ENCODE peak calls at places on chromosomes 2 and 18, in eight cellular contexts. One of them, this sample, is unnamed.

GRCh38 chr18:11005528-11005927 is 143.8 kb downstream of the PIEZO2 start:
- DNase-seq in NAMALWA: no peak
- DNase-seq in WERI-Rb-1: no peak
- DNase-seq in T-helper 2 cell: no peak
- DNase-seq in NCI-H510A treated with DMSO at 0.1 percent for 48 hours: peak
- DNase-seq in SK-N-SH: no peak
- DNase-seq in stimulated activated CD4-positive, alpha-beta T cell treated with anti-CD3 and anti-CD28 coated beads, Interleukin-1b, Interleukin-23, amount 100 ng/mL, for 24 hours: no peak
- DNase-seq in LoVo: no peak
- DNase-seq in this sample: peak

GRCh38 chr2:192194065-192194865 is 468 bp downstream of the TMEFF2 start:
- DNase-seq in NAMALWA: no peak
- DNase-seq in WERI-Rb-1: peak
- DNase-seq in T-helper 2 cell: no peak
- DNase-seq in NCI-H510A treated with DMSO at 0.1 percent for 48 hours: peak
- DNase-seq in SK-N-SH: no peak
- DNase-seq in stimulated activated CD4-positive, alpha-beta T cell treated with anti-CD3 and anti-CD28 coated beads, Interleukin-1b, Interleukin-23, amount 100 ng/mL, for 24 hours: no peak
- DNase-seq in LoVo: no peak
- DNase-seq in this sample: peak

GRCh38 chr18:6956495-6956894 is 161.1 kb downstream of the LAMA1 start:
- DNase-seq in NAMALWA: no peak
- DNase-seq in WERI-Rb-1: no peak
- DNase-seq in T-helper 2 cell: no peak
- DNase-seq in NCI-H510A treated with DMSO at 0.1 percent for 48 hours: no peak
- DNase-seq in SK-N-SH: no peak
- DNase-seq in stimulated activated CD4-positive, alpha-beta T cell treated with anti-CD3 and anti-CD28 coated beads, Interleukin-1b, Interleukin-23, amount 100 ng/mL, for 24 hours: no peak
- DNase-seq in LoVo: no peak
- DNase-seq in this sample: no peak

GRCh38 chr2:33489835-33490431 is 13.5 kb downstream of the RASGRP3 start:
- DNase-seq in NAMALWA: peak
- DNase-seq in WERI-Rb-1: no peak
- DNase-seq in T-helper 2 cell: no peak
- DNase-seq in NCI-H510A treated with DMSO at 0.1 percent for 48 hours: no peak
- DNase-seq in SK-N-SH: no peak
- DNase-seq in stimulated activated CD4-positive, alpha-beta T cell treated with anti-CD3 and anti-CD28 coated beads, Interleukin-1b, Interleukin-23, amount 100 ng/mL, for 24 hours: no peak
- DNase-seq in LoVo: no peak
- DNase-seq in this sample: no peak

GRCh38 chr2:96554293-96555145 is 18.0 kb downstream of the ARID5A start:
- DNase-seq in NAMALWA: peak
- DNase-seq in WERI-Rb-1: peak
- DNase-seq in T-helper 2 cell: peak
- DNase-seq in NCI-H510A treated with DMSO at 0.1 percent for 48 hours: peak
- DNase-seq in SK-N-SH: peak
- DNase-seq in stimulated activated CD4-positive, alpha-beta T cell treated with anti-CD3 and anti-CD28 coated beads, Interleukin-1b, Interleukin-23, amount 100 ng/mL, for 24 hours: no peak
- DNase-seq in LoVo: peak
- DNase-seq in this sample: peak

GRCh38 chr18:76405761-76406356 is 89.2 kb downstream of the ZNF516 start:
- DNase-seq in NAMALWA: peak
- DNase-seq in WERI-Rb-1: peak
- DNase-seq in T-helper 2 cell: peak
- DNase-seq in NCI-H510A treated with DMSO at 0.1 percent for 48 hours: peak
- DNase-seq in SK-N-SH: peak
- DNase-seq in stimulated activated CD4-positive, alpha-beta T cell treated with anti-CD3 and anti-CD28 coated beads, Interleukin-1b, Interleukin-23, amount 100 ng/mL, for 24 hours: peak
- DNase-seq in LoVo: no peak
- DNase-seq in this sample: peak

GRCh38 chr2:202718614-202719013 is 83.8 kb downstream of the FAM117B start:
- DNase-seq in NAMALWA: no peak
- DNase-seq in WERI-Rb-1: no peak
- DNase-seq in T-helper 2 cell: no peak
- DNase-seq in NCI-H510A treated with DMSO at 0.1 percent for 48 hours: no peak
- DNase-seq in SK-N-SH: peak
- DNase-seq in stimulated activated CD4-positive, alpha-beta T cell treated with anti-CD3 and anti-CD28 coated beads, Interleukin-1b, Interleukin-23, amount 100 ng/mL, for 24 hours: no peak
- DNase-seq in LoVo: peak
- DNase-seq in this sample: no peak

GRCh38 chr18:51196811-51197660 is 445 bp downstream of the MEX3C start:
- DNase-seq in NAMALWA: peak
- DNase-seq in WERI-Rb-1: peak
- DNase-seq in T-helper 2 cell: peak
- DNase-seq in NCI-H510A treated with DMSO at 0.1 percent for 48 hours: peak
- DNase-seq in SK-N-SH: peak
- DNase-seq in stimulated activated CD4-positive, alpha-beta T cell treated with anti-CD3 and anti-CD28 coated beads, Interleukin-1b, Interleukin-23, amount 100 ng/mL, for 24 hours: no peak
- DNase-seq in LoVo: peak
- DNase-seq in this sample: peak

GRCh38 chr18:63130176-63130575 is 189.4 kb downstream of the BCL2 start:
- DNase-seq in NAMALWA: no peak
- DNase-seq in WERI-Rb-1: no peak
- DNase-seq in T-helper 2 cell: no peak
- DNase-seq in NCI-H510A treated with DMSO at 0.1 percent for 48 hours: no peak
- DNase-seq in SK-N-SH: no peak
- DNase-seq in stimulated activated CD4-positive, alpha-beta T cell treated with anti-CD3 and anti-CD28 coated beads, Interleukin-1b, Interleukin-23, amount 100 ng/mL, for 24 hours: no peak
- DNase-seq in LoVo: no peak
- DNase-seq in this sample: no peak

GRCh38 chr2:3314626-3315025 is 63.0 kb downstream of the EIPR1 start:
- DNase-seq in NAMALWA: no peak
- DNase-seq in WERI-Rb-1: no peak
- DNase-seq in T-helper 2 cell: no peak
- DNase-seq in NCI-H510A treated with DMSO at 0.1 percent for 48 hours: no peak
- DNase-seq in SK-N-SH: peak
- DNase-seq in stimulated activated CD4-positive, alpha-beta T cell treated with anti-CD3 and anti-CD28 coated beads, Interleukin-1b, Interleukin-23, amount 100 ng/mL, for 24 hours: no peak
- DNase-seq in LoVo: no peak
- DNase-seq in this sample: no peak

GRCh38 chr2:70717431-70718038 is 50.5 kb downstream of the ADD2 start:
- DNase-seq in NAMALWA: no peak
- DNase-seq in WERI-Rb-1: no peak
- DNase-seq in T-helper 2 cell: no peak
- DNase-seq in NCI-H510A treated with DMSO at 0.1 percent for 48 hours: no peak
- DNase-seq in SK-N-SH: no peak
- DNase-seq in stimulated activated CD4-positive, alpha-beta T cell treated with anti-CD3 and anti-CD28 coated beads, Interleukin-1b, Interleukin-23, amount 100 ng/mL, for 24 hours: no peak
- DNase-seq in LoVo: no peak
- DNase-seq in this sample: no peak

GRCh38 chr2:225466891-225467604 is 67.5 kb downstream of the NYAP2 start:
- DNase-seq in NAMALWA: no peak
- DNase-seq in WERI-Rb-1: no peak
- DNase-seq in T-helper 2 cell: no peak
- DNase-seq in NCI-H510A treated with DMSO at 0.1 percent for 48 hours: no peak
- DNase-seq in SK-N-SH: no peak
- DNase-seq in stimulated activated CD4-positive, alpha-beta T cell treated with anti-CD3 and anti-CD28 coated beads, Interleukin-1b, Interleukin-23, amount 100 ng/mL, for 24 hours: no peak
- DNase-seq in LoVo: peak
- DNase-seq in this sample: no peak

GRCh38 chr18:44671914-44672313 is 8.8 kb upstream of the SETBP1 start:
- DNase-seq in NAMALWA: no peak
- DNase-seq in WERI-Rb-1: no peak
- DNase-seq in T-helper 2 cell: no peak
- DNase-seq in NCI-H510A treated with DMSO at 0.1 percent for 48 hours: no peak
- DNase-seq in SK-N-SH: no peak
- DNase-seq in stimulated activated CD4-positive, alpha-beta T cell treated with anti-CD3 and anti-CD28 coated beads, Interleukin-1b, Interleukin-23, amount 100 ng/mL, for 24 hours: no peak
- DNase-seq in LoVo: no peak
- DNase-seq in this sample: no peak

This sample was measured in glutamatergic neuron.